ENCODE peak calls at places on chromosomes 11 and 22, in five cellular contexts. W is body of pancreas; H is CD8-positive, alpha-beta memory T cell; Z is GM23338; V is cardiac muscle cell. N is an unnamed sample.

GRCh38 chr11:129611661-129612566 is 203.7 kb upstream of the TMEM45B start:
- DNase-seq in Z (no peak), W (peak; percentile 30), V (peak; percentile 37), H (no peak), N (no peak)

GRCh38 chr11:92596596-92597317 is 372.1 kb downstream of the FAT3 start:
- DNase-seq in W (no peak), V (no peak), H (no peak), Z (no peak), N (no peak)

GRCh38 chr11:15641191-15641810 is 526.6 kb downstream of the INSC start:
- DNase-seq in H (no peak), W (no peak), Z (no peak), V (peak; percentile 34), N (no peak)

GRCh38 chr22:49102367-49102766 is 725.3 kb downstream of the BRD1 start:
- DNase-seq in Z (no peak), V (no peak), H (no peak), W (no peak), N (no peak)

GRCh38 chr11:50030193-50030592 is 2.5 kb upstream of the OR4C45 start:
- DNase-seq in V (no peak), Z (no peak), W (no peak), H (no peak), N (no peak)

GRCh38 chr11:71138737-71139425 is 113.5 kb downstream of the SHANK2 start:
- DNase-seq in H (no peak), V (no peak), Z (no peak), W (no peak), N (no peak)

GRCh38 chr22:24180316-24181087 is 785 bp upstream of the SUSD2 start:
- DNase-seq in H (no peak), Z (no peak), W (no peak), V (no peak), N (no peak)

GRCh38 chr22:44728761-44729261 is 23.6 kb upstream of the ARHGAP8 start:
- DNase-seq in V (no peak), W (no peak), Z (no peak), H (no peak), N (no peak)

GRCh38 chr11:8268530-8269461 is 5.1 kb upstream of the LMO1 start:
- DNase-seq in H (no peak), Z (peak; percentile 57), V (peak; percentile 40), W (no peak), N (no peak)

GRCh38 chr11:61294717-61295595 is at the start of gene VWCE:
- DNase-seq in H (peak; percentile 50), V (peak; percentile 86), W (peak; percentile 57), Z (peak; percentile 92), N (no peak)

GRCh38 chr11:61062181-61062955 is 39.9 kb upstream of the CD5 start:
- DNase-seq in H (no peak), Z (no peak), V (no peak), W (no peak), N (no peak)

GRCh38 chr11:111378773-111379499 is at the start of gene POU2AF1:
- DNase-seq in W (no peak), H (peak; percentile 62), Z (peak; percentile 48), V (no peak), N (no peak)

GRCh38 chr11:111382451-111382850 is 3.4 kb upstream of the POU2AF1 start:
- DNase-seq in W (no peak), H (no peak), Z (no peak), V (no peak), N (no peak)

GRCh38 chr11:111379500-111380136 is 543 bp upstream of the POU2AF1 start:
- DNase-seq in H (no peak), V (no peak), W (no peak), Z (no peak), N (no peak)

GRCh38 chr11:111376453-111376871 is 2.6 kb downstream of the POU2AF1 start:
- DNase-seq in W (no peak), Z (no peak), V (no peak), H (no peak), N (no peak)

DNA sequence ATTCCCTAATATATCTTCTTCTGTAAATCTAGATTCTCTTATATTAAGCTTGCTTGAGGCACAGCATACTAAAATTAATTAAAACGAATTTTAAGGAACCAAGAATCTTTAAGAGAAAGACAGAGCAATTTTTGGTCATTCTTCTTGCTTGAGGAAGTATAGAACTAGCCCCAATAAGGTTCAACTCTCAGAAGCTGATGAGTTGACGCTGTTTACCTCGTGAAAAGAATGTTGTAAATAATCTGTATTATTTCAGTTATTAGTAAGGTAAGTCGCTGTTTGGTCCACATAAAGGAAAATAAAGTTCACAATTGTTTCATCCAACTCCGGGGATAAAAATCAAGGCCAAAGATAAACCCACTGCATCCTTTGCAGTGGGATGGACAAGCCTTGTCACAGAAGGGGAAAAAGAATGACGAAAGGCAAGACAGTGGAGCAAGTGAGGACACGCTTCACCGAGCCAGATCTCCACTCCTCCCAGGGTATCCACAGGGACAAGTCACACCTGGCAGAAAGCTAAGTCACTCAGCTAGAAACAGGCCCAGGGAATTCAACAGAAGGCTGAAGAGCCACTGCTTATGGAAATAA is 796 bp downstream of the POU2AF1 start:
- DNase-seq in H (no peak), V (no peak), Z (no peak), W (no peak), N (no peak)
- H3K27ac ChIP-seq in H (no peak overlapping the region), V (no peak overlapping the region), Z (no peak overlapping the region), W (no peak overlapping the region), N (no peak overlapping the region)

DNA sequence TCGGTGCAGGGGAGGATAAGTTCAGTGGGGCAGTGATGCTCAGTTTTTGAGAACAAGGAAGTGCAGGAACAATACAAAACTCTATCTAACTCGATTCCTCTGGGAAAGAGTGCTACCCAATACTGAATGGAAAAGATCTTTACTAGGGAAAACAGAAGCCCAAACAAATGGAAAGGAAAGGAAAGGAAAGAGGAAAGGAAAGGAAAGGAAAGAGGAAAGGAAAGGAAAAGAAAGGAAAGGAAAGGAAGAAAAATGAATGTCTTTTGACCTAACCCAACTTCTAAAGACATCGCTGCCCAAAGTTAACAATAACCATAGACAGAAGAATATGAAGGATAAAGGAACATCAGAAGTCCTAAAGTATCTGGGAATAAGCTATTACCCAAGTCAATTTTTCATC is 41.6 kb downstream of the PHF21A start:
- DNase-seq in V (no peak), Z (no peak), H (no peak), W (no peak), N (no peak)
- H3K27ac ChIP-seq in V (no peak overlapping the region), Z (peak overlapping the region; percentile 2), H (no peak overlapping the region), W (no peak overlapping the region), N (no peak overlapping the region)

GRCh38 chr22:20319041-20319744 is 667 bp downstream of the DGCR6L start:
- DNase-seq in V (peak; percentile 31), W (no peak), H (no peak), Z (peak; percentile 65), N (peak; percentile 36)
- H3K27ac ChIP-seq in V (peak overlapping the region; percentile 86), W (peak overlapping the region; percentile 54), H (peak overlapping the region; percentile 92), Z (no peak overlapping the region), N (peak overlapping the region; percentile 70)

GRCh38 chr22:17831527-17832251 is 57.4 kb upstream of the BID start:
- DNase-seq in H (no peak), V (no peak), W (peak; percentile 21), Z (no peak), N (no peak)
- H3K27ac ChIP-seq in H (no peak overlapping the region), V (no peak overlapping the region), W (no peak overlapping the region), Z (no peak overlapping the region), N (peak overlapping the region; percentile 24)

GRCh38 chr11:123233978-123234340 is 38.9 kb upstream of the CLMP start:
- DNase-seq in W (no peak), H (no peak), V (no peak), Z (no peak), N (no peak)
- H3K27ac ChIP-seq in W (no peak overlapping the region), H (no peak overlapping the region), V (no peak overlapping the region), Z (no peak overlapping the region), N (no peak overlapping the region)

GRCh38 chr11:63837719-63838118 is 1.2 kb upstream of the MARK2 start:
- DNase-seq in V (no peak), W (peak; percentile 28), Z (no peak), H (no peak), N (no peak)
- H3K27ac ChIP-seq in V (no peak overlapping the region), W (peak overlapping the region; percentile 80), Z (peak overlapping the region; percentile 39), H (peak overlapping the region; percentile 63), N (peak overlapping the region; percentile 91)

GRCh38 chr22:46596032-46596441 is 24.1 kb upstream of the GRAMD4 start:
- DNase-seq in H (no peak), W (no peak), V (no peak), Z (no peak), N (no peak)

GRCh38 chr22:46596819-46597218 is 23.4 kb upstream of the GRAMD4 start:
- DNase-seq in V (no peak), H (no peak), Z (peak; percentile 66), W (peak; percentile 96), N (no peak)

GRCh38 chr22:46593996-46594946 is 25.9 kb upstream of the GRAMD4 start:
- DNase-seq in Z (no peak), W (no peak), V (no peak), H (no peak), N (no peak)

GRCh38 chr22:46594947-46595298 is 25.3 kb upstream of the GRAMD4 start:
- DNase-seq in Z (no peak), H (no peak), W (no peak), V (no peak), N (no peak)

DNA sequence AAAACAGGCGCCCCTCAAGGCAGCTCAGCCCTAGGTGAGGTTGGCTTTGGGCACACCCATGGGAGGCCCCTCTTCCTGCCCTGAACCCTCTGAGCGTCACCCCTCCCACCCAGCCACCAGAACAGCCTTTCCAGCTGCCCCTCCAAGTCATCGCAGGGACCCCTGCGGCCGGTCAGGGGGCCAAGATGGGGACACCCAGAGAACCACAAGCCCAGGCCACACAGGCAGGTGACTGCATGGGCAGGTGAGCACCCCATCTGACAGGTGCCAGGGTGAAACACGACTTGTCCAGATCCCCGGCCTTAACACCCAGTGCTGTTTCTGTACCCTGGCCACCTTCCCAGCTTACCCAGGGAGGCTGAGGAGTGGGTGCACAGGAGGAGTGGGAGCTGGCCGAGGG is 24.6 kb upstream of the GRAMD4 start:
- DNase-seq in V (no peak), H (no peak), Z (no peak), W (no peak), N (no peak)
- H3K27ac ChIP-seq in V (no peak overlapping the region), H (no peak overlapping the region), Z (no peak overlapping the region), W (no peak overlapping the region), N (no peak overlapping the region)